ENCODE peak calls at places on chromosome 19, in seven cellular contexts. W is IMR-90; B is CD8-positive, alpha-beta T cell; M is fibroblast of lung; A is body of pancreas; G is aorta; J is trophoblast cell. I is an unnamed sample. For H3K36me3, the result is how much of the 10 kb centered on the place peaks cover.

GRCh38 chr19:40858109-40858508 is 7.9 kb upstream of the CYP2A6 start:
- DNase-seq in W (no peak), B (no peak), M (no peak), A (no peak), G (no peak), J (no peak), I (no peak)

GRCh38 chr19:51461723-51462161 is 3.5 kb upstream of the SIGLEC8 start:
- DNase-seq in W (no peak), B (no peak), M (no peak), A (peak), G (no peak), J (no peak), I (no peak)

GRCh38 chr19:33804021-33804799 is 7.5 kb downstream of the KCTD15 start:
- DNase-seq in W (peak), B (no peak), M (peak), A (peak), G (peak), J (no peak), I (no peak)

GRCh38 chr19:54255105-54255775 is 1.8 kb downstream of the LILRB5 start:
- DNase-seq in W (no peak), B (no peak), M (no peak), A (no peak), G (no peak), J (no peak), I (peak)

GRCh38 chr19:3623716-3624115 is 2.9 kb downstream of the CACTIN start:
- DNase-seq in W (no peak), B (no peak), M (no peak), A (no peak), G (no peak), J (no peak), I (no peak)

GRCh38 chr19:40982594-40983101 is 8.4 kb upstream of the CYP2B6 start:
- DNase-seq in W (peak), B (no peak), M (peak), A (no peak), G (no peak), J (no peak), I (peak)

GRCh38 chr19:10604460-10604980 is 17.4 kb upstream of the AP1M2 start:
- DNase-seq in W (no peak), B (peak), M (no peak), A (no peak), G (no peak), J (no peak), I (no peak)

GRCh38 chr19:1489463-1489971 is 633 bp downstream of the PCSK4 start:
- DNase-seq in W (no peak), B (no peak), M (no peak), A (no peak), G (peak), J (no peak), I (no peak)

GRCh38 chr19:4516939-4517300 is 1.4 kb downstream of the PLIN4 start:
- DNase-seq in W (no peak), B (no peak), M (no peak), A (no peak), G (no peak), J (no peak), I (no peak)

GRCh38 chr19:30562981-30563380 is 190.8 kb downstream of the ZNF536 start:
- DNase-seq in W (no peak), B (no peak), M (no peak), A (no peak), G (no peak), J (no peak), I (peak)

GRCh38 chr19:47895165-47895782 is 9.2 kb upstream of the SULT2A1 start:
- DNase-seq in W (no peak), B (no peak), M (no peak), A (no peak), G (no peak), J (no peak), I (no peak)

GRCh38 chr19:33763661-33764343 is 32.9 kb upstream of the KCTD15 start:
- DNase-seq in W (no peak), B (no peak), M (no peak), A (peak), G (no peak), J (no peak), I (no peak)

GRCh38 chr19:49787746-49788145 is 20.9 kb downstream of the AP2A1 start:
- DNase-seq in W (no peak), B (no peak), M (no peak), A (no peak), G (no peak), J (peak), I (no peak)

GRCh38 chr19:39097299-39097698 is 13.1 kb downstream of the ACP7 start:
- DNase-seq in W (no peak), B (no peak), M (no peak), A (no peak), G (no peak), J (no peak), I (no peak)

GRCh38 chr19:31350693-31351211 is 1.5 kb upstream of the TSHZ3 start:
- DNase-seq in W (peak), B (no peak), M (peak), A (peak), G (peak), J (peak), I (peak)

GRCh38 chr19:30326076-30326710 is 46.0 kb upstream of the ZNF536 start:
- DNase-seq in W (no peak), B (no peak), M (no peak), A (no peak), G (no peak), J (no peak), I (peak)

GRCh38 chr19:29702958-29703320 is 12.1 kb downstream of the C19orf12 start:
- DNase-seq in W (no peak), B (no peak), M (no peak), A (no peak), G (peak), J (no peak), I (no peak)

GRCh38 chr19:36605101-36605838 is at the start of gene ZNF382:
- DNase-seq in W (peak), B (peak), M (peak), A (peak), G (peak), J (peak), I (peak)

GRCh38 chr19:42363614-42364346 is 26.3 kb downstream of the CNFN start:
- DNase-seq in W (no peak), B (no peak), M (no peak), A (peak), G (no peak), J (no peak), I (no peak)

GRCh38 chr19:48249502-48250014 is 6.2 kb downstream of the CARD8 start:
- DNase-seq in W (no peak), B (peak), M (no peak), A (peak), G (no peak), J (no peak), I (no peak)

GRCh38 chr19:46603195-46603637 is 2.1 kb downstream of the CALM3 start:
- DNase-seq in W (no peak), B (no peak), M (no peak), A (peak), G (peak), J (no peak), I (peak)
- H3K4me3 ChIP-seq in W (peak), B (peak), M (peak), A (no peak), G (peak), J (no peak), I (peak)

DNA sequence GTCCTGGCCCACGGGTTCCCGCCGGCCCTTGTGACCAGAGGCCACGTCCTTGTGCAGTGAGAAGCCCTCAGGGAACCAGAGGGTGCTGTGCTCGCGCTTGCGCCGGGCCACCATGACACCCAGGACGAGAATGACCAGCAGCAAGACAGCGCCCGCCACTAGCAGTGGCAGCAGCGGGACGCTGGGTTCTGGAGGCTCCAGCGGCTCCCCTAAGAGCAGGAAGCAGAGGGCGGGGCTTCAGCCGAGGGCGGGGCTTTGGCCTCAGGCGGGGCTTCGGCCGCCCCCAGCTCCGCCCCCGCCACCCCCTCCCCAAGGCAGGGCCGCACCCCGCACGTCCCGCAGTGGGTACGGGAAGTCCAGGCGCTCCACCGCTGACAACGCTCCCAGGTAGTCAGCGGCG is 30.4 kb downstream of the NOTCH3 start:
- DNase-seq in W (no peak), B (no peak), M (no peak), A (no peak), G (no peak), J (peak), I (peak)
- H3K36me3 ChIP-seq in W (under half), B (under half), M (under half), A (under half), G (under half), J (under half), I (half or more)

DNA sequence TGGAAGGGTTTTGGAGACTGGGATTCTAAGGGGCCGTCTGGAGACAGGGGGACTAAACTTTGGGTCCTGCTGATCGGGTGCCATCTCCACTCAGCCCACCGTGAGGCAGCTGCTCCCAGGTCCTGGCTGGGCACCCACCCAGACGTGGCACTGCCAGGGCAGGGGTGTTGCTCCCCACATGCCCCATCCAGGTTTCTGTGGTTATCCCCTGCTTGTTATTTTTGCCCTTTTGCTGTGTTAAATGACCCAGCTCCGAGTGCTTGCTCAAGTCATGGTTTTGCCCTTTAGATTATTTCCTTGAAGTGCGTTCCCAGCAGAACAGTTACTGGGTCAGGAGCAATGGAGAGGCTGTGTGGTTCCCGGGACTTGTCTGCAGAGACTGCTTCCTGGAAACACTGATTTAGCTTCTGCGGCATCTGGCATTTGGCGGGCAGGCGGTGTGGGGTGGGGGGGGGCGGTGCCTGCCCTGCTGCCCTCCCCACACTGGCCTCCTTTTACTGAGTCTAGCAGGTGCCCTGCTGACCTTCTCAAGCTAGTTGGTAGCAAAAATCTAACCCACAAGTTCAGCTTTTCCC is 1.9 kb downstream of the RAB11B start:
- DNase-seq in W (no peak), B (no peak), M (peak), A (peak), G (no peak), J (no peak), I (no peak)
- H3K4me3 ChIP-seq in W (no peak), B (no peak), M (no peak), A (no peak), G (no peak), J (no peak), I (no peak)

GRCh38 chr19:18168673-18169381 is 4.8 kb upstream of the IFI30 start:
- DNase-seq in W (no peak), B (no peak), M (no peak), A (no peak), G (no peak), J (no peak), I (no peak)

GRCh38 chr19:18165794-18166544 is 7.6 kb upstream of the IFI30 start:
- DNase-seq in W (no peak), B (no peak), M (no peak), A (no peak), G (no peak), J (no peak), I (no peak)

GRCh38 chr19:18167975-18168645 is 5.5 kb upstream of the IFI30 start:
- DNase-seq in W (peak), B (no peak), M (no peak), A (no peak), G (no peak), J (no peak), I (peak)

GRCh38 chr19:18164072-18164471 is 9.5 kb upstream of the IFI30 start:
- DNase-seq in W (no peak), B (no peak), M (no peak), A (no peak), G (no peak), J (no peak), I (no peak)

DNA sequence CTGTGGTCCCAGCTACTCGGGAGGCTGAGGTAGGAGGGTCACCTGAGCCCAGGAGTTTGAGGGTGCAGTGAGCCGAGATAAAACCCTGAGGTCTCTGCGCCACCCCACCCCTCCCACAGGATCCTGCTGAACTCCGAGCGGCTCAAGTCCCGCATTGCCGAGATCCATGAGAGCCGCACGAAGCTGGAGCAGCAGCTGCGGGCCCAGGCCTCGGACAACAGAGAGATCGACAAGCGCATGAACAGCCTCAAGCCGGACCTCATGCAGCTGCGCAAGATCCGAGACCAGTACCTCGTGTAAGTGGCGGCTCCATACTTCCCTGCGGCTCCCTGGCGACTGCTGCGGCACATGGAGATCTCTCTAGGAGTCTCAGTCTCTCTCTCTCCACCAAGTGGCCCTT is 6.6 kb upstream of the IFI30 start:
- DNase-seq in W (no peak), B (no peak), M (no peak), A (no peak), G (no peak), J (no peak), I (no peak)
- H3K36me3 ChIP-seq in W (under half), B (under half), M (under half), A (under half), G (under half), J (half or more), I (under half)

I was measured in endodermal cell.